ENCODE peak calls at places on chromosomes 2 and 18, in seven cellular contexts. C is fibroblast of lung, V is mammary epithelial cell, D is DND-41, Z is K562, W is IMR-90, T is GM23248. F is an unnamed sample. For H3K4me1 and H3K36me3, the result is how much of the 10 kb centered on the place peaks cover.

GRCh38 chr2:33108483-33109443 is 162.0 kb downstream of the LTBP1 start:
- DNase-seq in C (peak), V (peak), D (no peak), Z (peak), W (peak), T (peak), F (no peak)

GRCh38 chr18:63309422-63309821 is 10.1 kb downstream of the BCL2 start:
- DNase-seq in C (no peak), V (no peak), D (no peak), Z (no peak), W (no peak), T (no peak), F (no peak)

GRCh38 chr2:9895669-9896068 is 52.4 kb downstream of the TAF1B start:
- DNase-seq in C (no peak), V (peak), D (no peak), Z (no peak), W (no peak), T (no peak), F (peak)

GRCh38 chr18:50947899-50948298 is 19.9 kb upstream of the ELAC1 start:
- DNase-seq in C (peak), V (peak), D (no peak), Z (peak), W (peak), T (peak), F (no peak)

GRCh38 chr18:10010611-10011015 is 96.8 kb downstream of the VAPA start:
- DNase-seq in C (peak), V (peak), D (no peak), Z (no peak), W (peak), T (peak), F (peak)

GRCh38 chr2:188399159-188399558 is 107.5 kb downstream of the GULP1 start:
- DNase-seq in C (peak), V (no peak), D (no peak), Z (no peak), W (peak), T (peak), F (no peak)

GRCh38 chr2:232485757-232486557 is 1.7 kb downstream of the ECEL1 start:
- DNase-seq in C (no peak), V (no peak), D (no peak), Z (no peak), W (no peak), T (no peak), F (no peak)

GRCh38 chr2:159096896-159097295 is 128.5 kb downstream of the TANC1 start:
- DNase-seq in C (no peak), V (no peak), D (no peak), Z (no peak), W (no peak), T (peak), F (no peak)

GRCh38 chr2:179129574-179130238 is 79.8 kb upstream of the CCDC141 start:
- DNase-seq in C (peak), V (no peak), D (peak), Z (no peak), W (peak), T (peak), F (peak)

GRCh38 chr2:128593518-128594272 is 275.0 kb upstream of the HS6ST1 start:
- DNase-seq in C (no peak), V (no peak), D (no peak), Z (no peak), W (no peak), T (no peak), F (peak)

GRCh38 chr2:112275314-112275886 is at the start of gene ZC3H6:
- DNase-seq in C (peak), V (peak), D (peak), Z (peak), W (peak), T (peak), F (peak)

GRCh38 chr18:53534695-53535094 is 689.8 kb downstream of the MBD2 start:
- DNase-seq in C (no peak), V (no peak), D (no peak), Z (no peak), W (no peak), T (peak), F (no peak)

GRCh38 chr18:39167990-39168389 is 1602.4 kb upstream of the CELF4 start:
- DNase-seq in C (no peak), V (no peak), D (no peak), Z (no peak), W (no peak), T (no peak), F (no peak)

GRCh38 chr2:229235136-229235914 is 35.8 kb downstream of the PID1 start:
- DNase-seq in C (peak), V (peak), D (peak), Z (no peak), W (peak), T (peak), F (peak)

GRCh38 chr2:180676520-180676919 is 303.9 kb upstream of the UBE2E3 start:
- DNase-seq in C (no peak), V (no peak), D (no peak), Z (no peak), W (no peak), T (peak), F (no peak)

GRCh38 chr18:21949326-21950015 is 208.9 kb downstream of the MIB1 start:
- DNase-seq in C (no peak), V (no peak), D (no peak), Z (no peak), W (no peak), T (no peak), F (no peak)

GRCh38 chr2:126270587-126270986 is 385.4 kb upstream of the GYPC start:
- DNase-seq in C (no peak), V (no peak), D (no peak), Z (no peak), W (no peak), T (no peak), F (no peak)

GRCh38 chr18:47944972-47945843 is 14.7 kb upstream of the SMAD2 start:
- DNase-seq in C (peak), V (peak), D (no peak), Z (no peak), W (peak), T (peak), F (peak)

DNA sequence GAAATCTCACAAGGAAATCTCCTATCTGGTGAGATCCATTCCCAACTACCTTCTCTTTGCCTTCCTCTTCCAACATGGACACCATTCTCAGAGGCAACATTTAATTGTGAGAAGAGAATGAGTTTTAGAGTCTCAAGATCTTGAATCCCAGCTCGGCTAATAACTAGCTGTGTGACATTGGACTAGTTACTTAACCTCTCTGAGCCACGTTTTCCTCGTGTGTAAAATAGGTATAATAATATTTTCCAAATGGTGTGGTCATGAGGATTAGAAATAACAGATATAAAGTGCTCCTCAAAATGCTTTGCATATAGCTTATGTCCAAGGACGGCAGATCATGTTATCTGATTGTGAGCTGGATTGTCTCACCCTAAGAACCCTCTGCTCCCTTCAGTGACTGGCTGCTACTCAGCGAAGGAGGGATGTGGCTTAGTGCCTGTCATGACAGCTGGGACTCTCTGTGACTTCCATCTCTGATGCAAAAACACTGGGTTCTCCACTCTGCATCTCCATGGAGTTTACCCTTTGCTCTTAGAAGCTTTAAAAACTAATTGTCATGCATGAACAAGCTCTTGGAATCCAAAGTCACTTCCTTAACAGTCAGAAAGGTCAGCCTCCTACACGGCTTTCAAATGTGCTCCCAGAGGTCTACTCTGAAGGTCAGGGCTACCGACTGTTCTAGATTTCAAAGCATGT is 38.4 kb upstream of the MRPL19 start:
- DNase-seq in C (no peak), V (no peak), D (no peak), Z (no peak), W (no peak), T (peak), F (no peak)
- H3K4me1 ChIP-seq in C (under half), V (half or more), D (under half), Z (under half), W (under half), T (half or more), F (under half)

DNA sequence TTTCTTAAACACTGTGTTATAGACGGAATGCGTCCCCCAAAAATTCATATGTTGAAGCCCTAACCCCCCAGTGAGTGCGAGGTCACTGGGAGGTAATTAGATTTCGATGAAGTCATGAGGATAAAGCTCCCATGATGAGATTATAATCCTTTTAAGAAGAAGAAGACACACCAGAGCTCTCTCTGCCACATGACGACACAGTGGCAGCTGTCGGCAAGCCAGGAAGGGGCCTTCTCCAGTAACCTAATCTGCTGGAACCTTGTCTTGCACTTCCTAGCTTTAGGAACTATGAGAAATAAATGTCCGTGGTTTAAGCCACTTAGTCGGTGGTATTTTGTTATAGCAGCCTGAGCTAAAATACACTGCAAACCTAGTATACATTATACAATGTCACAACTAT is 12.3 kb downstream of the TMEM237 start:
- DNase-seq in C (no peak), V (no peak), D (no peak), Z (no peak), W (no peak), T (no peak), F (no peak)
- H3K36me3 ChIP-seq in C (under half), V (under half), D (half or more), Z (under half), W (under half), T (half or more), F (under half)

DNA sequence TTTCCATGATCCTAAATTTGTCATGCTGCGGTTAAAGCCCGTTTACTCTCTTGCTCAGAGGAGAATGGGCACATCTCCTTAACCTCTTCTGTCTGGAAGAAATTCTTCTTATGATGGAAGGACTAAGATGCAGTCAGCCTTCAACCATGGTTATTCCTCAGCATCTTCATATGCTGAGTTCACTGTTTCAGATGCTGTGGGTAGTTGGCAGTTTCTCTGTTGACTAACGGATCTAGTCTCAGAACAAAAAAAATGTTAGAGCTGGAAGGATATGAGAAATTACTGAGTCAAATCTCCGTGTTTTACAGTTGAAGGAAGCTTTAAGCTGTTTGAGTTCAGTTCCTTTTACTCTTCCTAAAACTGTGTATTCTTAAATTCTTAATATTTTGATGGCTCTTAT is 43.6 kb upstream of the PGAP1 start:
- DNase-seq in C (no peak), V (no peak), D (no peak), Z (no peak), W (peak), T (peak), F (no peak)
- H2AFZ ChIP-seq in C (peak), V (no peak), D (no peak), Z (no peak), W (no peak), T (peak), F (no peak)

GRCh38 chr2:237258146-237258545 is 155.8 kb downstream of the COL6A3 start:
- DNase-seq in C (peak), V (no peak), D (no peak), Z (no peak), W (peak), T (peak), F (no peak)

GRCh38 chr2:237257471-237257951 is 156.5 kb downstream of the COL6A3 start:
- DNase-seq in C (peak), V (no peak), D (no peak), Z (no peak), W (peak), T (peak), F (no peak)

GRCh38 chr2:237254911-237255578 is 158.9 kb downstream of the COL6A3 start:
- DNase-seq in C (no peak), V (peak), D (no peak), Z (no peak), W (peak), T (peak), F (no peak)

GRCh38 chr2:237259201-237259600 is 154.8 kb downstream of the COL6A3 start:
- DNase-seq in C (no peak), V (no peak), D (no peak), Z (no peak), W (peak), T (no peak), F (no peak)

GRCh38 chr2:237256845-237257244 is 157.1 kb downstream of the COL6A3 start:
- DNase-seq in C (peak), V (no peak), D (no peak), Z (no peak), W (peak), T (peak), F (peak)
- H3K4me1 ChIP-seq in C (under half), V (under half), D (under half), Z (under half), W (under half), T (half or more), F (under half)

DNA sequence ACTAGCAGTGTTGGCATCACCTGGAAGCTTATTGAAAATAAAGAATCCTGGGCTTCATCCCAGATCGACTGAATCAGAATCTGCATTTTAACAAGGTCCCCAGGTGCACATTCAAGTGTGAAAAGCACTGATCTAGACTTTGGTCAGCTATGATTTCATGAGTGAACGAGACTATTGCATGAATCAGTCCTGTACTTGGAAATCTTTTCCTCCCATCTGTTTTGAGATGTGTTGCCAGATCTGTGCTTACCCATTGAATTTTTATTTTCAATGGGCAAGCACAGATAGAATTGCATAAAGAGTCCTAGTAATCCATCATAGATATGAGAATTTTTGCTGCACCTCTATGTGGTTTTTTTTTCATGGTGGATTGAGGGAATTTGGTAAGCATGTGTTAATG is 64.0 kb downstream of the PMS1 start:
- DNase-seq in C (no peak), V (no peak), D (no peak), Z (no peak), W (no peak), T (peak), F (no peak)
- H3K36me3 ChIP-seq in C (under half), V (under half), D (under half), Z (under half), W (under half), T (under half), F (under half)

GRCh38 chr2:149858214-149858613 is 270.6 kb upstream of the MMADHC start:
- DNase-seq in C (peak), V (no peak), D (no peak), Z (no peak), W (peak), T (peak), F (no peak)

GRCh38 chr2:149863227-149863626 is 275.7 kb upstream of the MMADHC start:
- DNase-seq in C (no peak), V (no peak), D (no peak), Z (no peak), W (no peak), T (no peak), F (no peak)

GRCh38 chr2:149858916-149859634 is 271.5 kb upstream of the MMADHC start:
- DNase-seq in C (peak), V (no peak), D (no peak), Z (no peak), W (peak), T (peak), F (no peak)

GRCh38 chr2:149860276-149860921 is 272.8 kb upstream of the MMADHC start:
- DNase-seq in C (peak), V (no peak), D (peak), Z (no peak), W (peak), T (peak), F (no peak)

DNA sequence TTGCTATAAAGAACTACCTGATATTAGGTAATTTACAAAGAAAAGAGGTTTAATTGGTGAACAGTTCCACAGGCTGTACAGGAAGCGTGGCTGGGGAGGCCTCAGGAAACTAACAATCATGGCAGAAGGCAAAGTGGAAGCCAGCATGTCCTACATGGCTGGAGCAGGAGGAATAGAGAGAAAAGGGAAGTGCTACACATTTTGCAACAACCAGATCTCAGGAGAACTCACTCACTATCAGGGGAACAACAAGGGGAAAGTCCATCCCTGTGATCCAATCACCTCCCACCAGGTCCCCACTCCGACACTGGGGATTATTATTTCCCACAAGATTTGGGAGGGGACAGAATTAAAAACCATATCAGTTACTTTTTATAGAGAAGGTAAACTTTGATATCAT is 273.5 kb upstream of the MMADHC start:
- DNase-seq in C (no peak), V (no peak), D (no peak), Z (no peak), W (no peak), T (no peak), F (no peak)
- H2AFZ ChIP-seq in C (no peak), V (no peak), D (no peak), Z (no peak), W (no peak), T (no peak), F (no peak)

F was measured in hepatocyte.